ENCODE peak calls at places on chromosome 7, in four cellular contexts. I is HepG2, V is NT2/D1, W is GM12878. D is an unnamed sample.

GRCh38 chr7:98488167-98488566 is 87.3 kb upstream of the BAIAP2L1 start:
- DNase-seq in W (no peak), V (no peak), I (peak; percentile 70), D (no peak)

GRCh38 chr7:102220229-102220850 is 66.3 kb upstream of the SH2B2 start:
- DNase-seq in V (no peak), W (no peak), I (no peak), D (no peak)

GRCh38 chr7:17299477-17299991 is 1.1 kb downstream of the AHR start:
- DNase-seq in I (no peak), W (no peak), V (no peak), D (no peak)

GRCh38 chr7:27873981-27874957 is 134.3 kb downstream of the TAX1BP1 start:
- DNase-seq in W (no peak), I (no peak), V (no peak), D (no peak)

GRCh38 chr7:45709168-45710034 is 135.2 kb downstream of the ADCY1 start:
- DNase-seq in V (no peak), W (no peak), I (no peak), D (no peak)

GRCh38 chr7:99380032-99380822 is 5.7 kb downstream of the ARPC1B start:
- DNase-seq in I (no peak), V (no peak), W (peak; percentile 94), D (no peak)

GRCh38 chr7:41065663-41066062 is 637.2 kb downstream of the INHBA start:
- DNase-seq in W (no peak), V (no peak), I (no peak), D (no peak)

GRCh38 chr7:117035463-117035862 is 82.2 kb downstream of the ST7 start:
- DNase-seq in I (no peak), V (no peak), W (no peak), D (no peak)

GRCh38 chr7:5422324-5423271 is 1.0 kb downstream of the TNRC18 start:
- DNase-seq in I (peak; percentile 35), V (no peak), W (no peak), D (no peak)

GRCh38 chr7:110766874-110767273 is 324.1 kb upstream of the LRRN3 start:
- DNase-seq in V (no peak), W (no peak), I (no peak), D (no peak)

GRCh38 chr7:3240826-3241430 is 60.1 kb upstream of the SDK1 start:
- DNase-seq in I (no peak), W (no peak), V (no peak), D (no peak)
- TF ChIP-seq SUZ12 in I (no peak), W (no peak), V (no peak), D (no peak)

DNA sequence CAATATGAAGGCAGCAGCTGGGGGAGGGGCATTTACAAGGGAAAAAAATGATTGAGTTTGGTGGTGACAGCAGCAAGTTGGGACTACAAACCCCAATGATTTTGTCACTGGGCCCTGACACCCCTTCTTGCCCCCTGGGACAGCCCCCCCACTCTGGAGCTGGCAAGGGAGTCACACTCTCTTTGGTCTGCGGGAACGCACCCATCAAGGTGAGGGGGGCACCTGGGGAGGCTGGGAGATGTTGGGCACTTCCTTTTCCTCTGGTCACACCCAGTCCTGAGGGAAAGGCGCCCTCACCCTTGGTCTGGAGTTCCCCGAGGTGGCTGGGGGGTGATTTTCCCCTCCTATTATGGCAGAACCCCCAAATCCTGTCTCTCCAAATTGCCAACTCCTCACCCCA is 24.4 kb downstream of the EPHB4 start:
- DNase-seq in I (no peak), W (no peak), V (no peak), D (no peak)
- TF ChIP-seq SUZ12 in I (no peak), W (no peak), V (no peak), D (no peak)

DNA sequence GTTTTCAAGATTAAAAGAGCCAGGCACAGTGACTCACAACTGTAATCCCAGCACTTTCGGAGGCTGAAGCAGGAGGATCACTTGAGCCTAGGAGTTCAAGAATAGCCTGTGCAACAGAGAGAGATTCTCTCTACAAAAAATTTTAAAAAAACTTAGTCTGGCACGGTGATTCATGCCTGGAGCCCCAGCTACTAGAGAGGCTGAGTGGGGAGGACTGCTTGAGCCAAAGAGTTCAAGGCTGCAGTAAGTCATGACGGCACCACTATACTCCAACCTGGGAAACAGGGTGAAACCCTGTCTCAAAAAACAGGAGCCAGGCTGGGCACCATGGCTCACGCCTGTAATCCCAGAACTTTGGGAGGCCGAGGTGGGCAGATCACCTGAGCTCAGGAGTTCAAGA is 86.6 kb upstream of the KCTD7 start:
- DNase-seq in I (no peak), V (no peak), W (no peak), D (no peak)
- TF ChIP-seq SUZ12 in I (no peak), V (no peak), W (no peak), D (no peak)

GRCh38 chr7:66310620-66311019 is 105.5 kb downstream of the TPST1 start:
- DNase-seq in W (no peak), I (no peak), V (no peak), D (no peak)

GRCh38 chr7:66308411-66308810 is 103.3 kb downstream of the TPST1 start:
- DNase-seq in I (no peak), V (no peak), W (no peak), D (no peak)

GRCh38 chr7:66304536-66304935 is 99.4 kb downstream of the TPST1 start:
- DNase-seq in V (no peak), W (no peak), I (no peak), D (no peak)

GRCh38 chr7:66306243-66306642 is 101.1 kb downstream of the TPST1 start:
- DNase-seq in W (no peak), V (no peak), I (no peak), D (no peak)

DNA sequence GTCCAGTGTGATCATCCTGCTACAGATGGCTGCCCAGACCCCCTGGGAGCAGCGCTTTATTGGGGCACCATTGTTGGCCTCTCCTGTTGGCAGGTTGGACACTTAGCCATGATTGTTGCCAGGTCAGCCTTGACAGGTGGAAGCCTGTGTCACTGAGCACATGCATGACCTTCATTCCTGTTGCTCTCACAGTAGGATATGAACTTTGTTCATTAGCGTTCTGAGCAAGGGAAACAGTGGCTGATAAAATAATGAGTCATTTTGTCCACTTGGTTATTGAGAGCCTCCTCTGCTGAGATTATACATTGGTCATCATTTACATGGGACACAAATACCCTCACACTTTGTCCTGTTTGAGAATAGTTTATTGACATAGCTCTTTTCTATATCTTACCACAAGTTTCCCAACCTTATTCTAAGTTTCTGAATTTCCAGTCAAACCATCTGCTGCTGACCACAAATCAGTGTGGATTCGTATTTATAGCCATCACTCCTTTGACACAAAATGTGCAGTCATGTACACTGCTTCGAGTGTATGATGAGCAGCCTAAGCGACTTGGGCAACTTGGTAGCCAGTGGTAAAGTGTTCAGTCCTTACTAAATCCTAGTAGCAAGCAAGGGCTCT is 102.6 kb downstream of the TPST1 start:
- DNase-seq in V (no peak), I (peak; percentile 92), W (no peak), D (no peak)
- TF ChIP-seq SUZ12 in V (no peak), I (no peak), W (no peak), D (no peak)

GRCh38 chr7:112362053-112362650 is 88.1 kb upstream of the IFRD1 start:
- DNase-seq in V (no peak), W (no peak), I (no peak), D (no peak)
- TF ChIP-seq SUZ12 in V (no peak), W (no peak), I (no peak), D (no peak)

GRCh38 chr7:115352375-115352774 is 430.5 kb downstream of the MDFIC start:
- DNase-seq in I (no peak), W (no peak), V (no peak), D (no peak)
- TF ChIP-seq SUZ12 in I (no peak), W (no peak), V (no peak), D (no peak)

DNA sequence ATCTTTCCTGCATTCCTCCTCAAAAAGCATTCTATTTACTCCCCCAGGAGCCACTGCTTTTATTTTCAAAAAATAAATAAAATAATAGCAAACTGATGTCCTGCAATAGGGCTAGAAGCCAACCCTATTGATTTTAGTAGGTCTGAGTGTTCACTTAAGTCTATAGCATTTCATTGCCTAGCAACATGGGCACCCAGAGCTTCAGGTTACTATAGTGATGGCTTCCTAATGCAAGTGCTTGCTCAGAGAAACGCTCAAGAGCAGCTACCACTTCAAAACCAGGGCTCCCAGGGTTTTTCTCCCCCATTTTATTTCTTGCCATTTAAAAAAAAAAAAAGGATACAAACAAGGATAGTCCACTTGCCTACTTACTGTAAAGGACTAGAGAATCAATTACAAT is 133.5 kb downstream of the VPS41 start:
- DNase-seq in V (no peak), W (no peak), I (no peak), D (no peak)
- TF ChIP-seq SUZ12 in V (no peak), W (no peak), I (no peak), D (no peak)

DNA sequence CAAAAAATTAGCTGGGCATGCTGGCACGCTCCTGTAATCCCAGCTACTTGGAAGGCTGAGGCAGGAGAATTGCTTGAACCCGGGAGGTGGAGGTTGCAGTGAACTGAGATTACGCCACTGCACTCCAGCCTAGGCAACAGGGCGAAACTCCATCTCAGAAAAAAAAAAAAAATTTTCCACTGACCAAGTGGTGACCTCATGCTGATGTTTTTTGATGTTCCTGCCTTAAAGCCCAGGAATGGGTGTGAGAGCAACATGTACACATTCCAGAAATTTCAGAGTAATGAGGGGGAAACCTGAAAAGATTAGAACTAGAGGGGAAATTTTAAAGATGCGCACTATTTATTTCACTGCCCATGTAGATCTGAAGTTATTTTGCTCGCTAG is 19.6 kb downstream of the NYAP1 start:
- DNase-seq in I (peak; percentile 72), W (no peak), V (no peak), D (no peak)
- TF ChIP-seq SUZ12 in I (no peak), W (no peak), V (no peak), D (no peak)

DNA sequence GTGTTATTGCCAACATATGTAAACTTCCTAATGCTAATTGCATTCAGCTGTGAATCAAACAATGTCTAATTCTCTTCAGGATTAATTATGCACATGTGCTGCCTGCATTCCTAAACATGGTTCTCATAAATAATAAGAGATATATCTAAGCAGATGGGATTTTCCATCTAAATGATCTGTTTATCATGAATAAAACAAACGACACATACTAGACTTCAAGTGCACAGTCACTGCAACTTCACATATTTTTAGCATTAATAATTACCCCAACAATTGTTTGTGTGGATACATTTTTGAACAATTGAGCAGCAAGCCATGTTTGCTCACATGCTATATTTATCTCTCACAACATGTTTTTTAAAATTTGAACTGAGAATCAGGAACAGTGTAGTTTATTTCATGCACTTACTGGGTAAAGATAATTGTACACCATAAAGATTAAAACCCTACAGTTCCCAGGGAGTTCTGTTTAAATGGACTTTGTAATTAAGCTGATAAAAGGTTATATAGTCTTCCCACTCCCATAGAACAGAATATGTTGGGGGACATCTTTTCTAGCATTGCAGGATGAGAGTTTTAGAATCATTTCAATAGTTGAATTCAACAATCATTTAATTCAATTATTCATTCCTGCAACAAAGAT is 378.5 kb downstream of the MDFIC start:
- DNase-seq in V (no peak), W (no peak), I (no peak), D (no peak)
- TF ChIP-seq SUZ12 in V (no peak), W (no peak), I (no peak), D (no peak)

D was measured in HEK293T.